ENCODE peak calls at places on chromosomes 11 and 22, in five cellular contexts. B is GM23338, M is SK-N-SH, K is PC-9, L is PC-3. S is an unnamed sample.

GRCh38 chr22:35604671-35605457 is 12.3 kb downstream of the MB start:
- DNase-seq in B (no peak), M (peak; percentile 73), K (peak; percentile 99), L (peak; percentile 49), S (no peak)

GRCh38 chr11:13440100-13440855 is 22.7 kb downstream of the BTBD10 start:
- DNase-seq in B (peak; percentile 54), M (peak; percentile 64), K (no peak), L (peak; percentile 79), S (peak; percentile 96)

GRCh38 chr11:127340438-127340837 is 339.9 kb upstream of the KIRREL3 start:
- DNase-seq in B (no peak), M (no peak), K (no peak), L (no peak), S (no peak)

GRCh38 chr11:101817536-101817935 is 97.3 kb upstream of the CEP126 start:
- DNase-seq in B (no peak), M (no peak), K (no peak), L (no peak), S (no peak)

GRCh38 chr22:30396871-30397655 is at the start of gene SEC14L2:
- DNase-seq in B (peak; percentile 85), M (peak; percentile 90), K (peak; percentile 40), L (peak; percentile 58), S (peak; percentile 84)

GRCh38 chr22:50672471-50673230 is at the start of gene SHANK3:
- DNase-seq in B (peak; percentile 42), M (peak; percentile 48), K (peak; percentile 22), L (no peak), S (no peak)

GRCh38 chr22:23565942-23566715 is 14.0 kb downstream of the IGLL1 start:
- DNase-seq in B (peak; percentile 35), M (peak; percentile 90), K (no peak), L (no peak), S (no peak)

GRCh38 chr11:6475936-6476335 is 2.2 kb upstream of the TRIM3 start:
- DNase-seq in B (peak; percentile 83), M (no peak), K (no peak), L (peak; percentile 48), S (peak; percentile 34)

GRCh38 chr22:45129703-45130524 is 33.8 kb upstream of the NUP50 start:
- DNase-seq in B (peak; percentile 22), M (no peak), K (no peak), L (no peak), S (no peak)

GRCh38 chr11:43392713-43393112 is 34.0 kb downstream of the TTC17 start:
- DNase-seq in B (no peak), M (no peak), K (no peak), L (no peak), S (no peak)

GRCh38 chr11:67379061-67380058 is 6.0 kb upstream of the CLCF1 start:
- DNase-seq in B (no peak), M (no peak), K (peak; percentile 79), L (peak; percentile 85), S (peak; percentile 94)

GRCh38 chr22:40541300-40541699 is 95.2 kb downstream of the MRTFA start:
- DNase-seq in B (no peak), M (no peak), K (no peak), L (peak; percentile 75), S (no peak)

GRCh38 chr11:21048626-21049025 is 379.2 kb downstream of the NELL1 start:
- DNase-seq in B (no peak), M (no peak), K (no peak), L (no peak), S (no peak)

GRCh38 chr22:25146311-25146710 is 53.3 kb upstream of the CRYBB3 start:
- DNase-seq in B (no peak), M (no peak), K (no peak), L (no peak), S (no peak)

GRCh38 chr11:88050247-88050646 is 125.0 kb downstream of the RAB38 start:
- DNase-seq in B (no peak), M (no peak), K (no peak), L (peak; percentile 70), S (no peak)

GRCh38 chr22:43923631-43924548 is at the start of gene PNPLA3:
- DNase-seq in B (peak; percentile 98), M (peak; percentile 99), K (peak; percentile 73), L (peak; percentile 66), S (peak; percentile 90)

GRCh38 chr11:131998020-131998419 is 627.6 kb downstream of the NTM start:
- DNase-seq in B (no peak), M (no peak), K (no peak), L (no peak), S (no peak)

GRCh38 chr11:133745791-133746190 is 99.5 kb downstream of the SPATA19 start:
- DNase-seq in B (no peak), M (no peak), K (no peak), L (no peak), S (no peak)

GRCh38 chr11:46275964-46276641 is 1.4 kb upstream of the CREB3L1 start:
- DNase-seq in B (no peak), M (no peak), K (peak; percentile 62), L (no peak), S (no peak)

GRCh38 chr11:115525600-115526006 is 21.4 kb upstream of the CADM1 start:
- DNase-seq in B (no peak), M (no peak), K (no peak), L (no peak), S (no peak)

GRCh38 chr11:93000511-93001476 is 31.3 kb downstream of the MTNR1B start:
- DNase-seq in B (no peak), M (peak; percentile 50), K (peak; percentile 83), L (peak; percentile 70), S (peak; percentile 82)

GRCh38 chr11:78809931-78810481 is 235.3 kb upstream of the NARS2 start:
- DNase-seq in B (no peak), M (peak; percentile 45), K (no peak), L (no peak), S (no peak)

GRCh38 chr11:36509265-36509664 is 807 bp downstream of the TRAF6 start:
- DNase-seq in B (peak; percentile 35), M (peak; percentile 34), K (peak; percentile 58), L (peak; percentile 33), S (peak; percentile 68)

GRCh38 chr22:33792837-33793236 is 127.4 kb downstream of the LARGE1 start:
- DNase-seq in B (no peak), M (no peak), K (no peak), L (no peak), S (peak; percentile 43)

GRCh38 chr22:33476716-33477115 is 418.5 kb upstream of the SYN3 start:
- DNase-seq in B (no peak), M (no peak), K (peak; percentile 55), L (peak; percentile 19), S (peak; percentile 60)

GRCh38 chr11:104451193-104451592 is 287.2 kb upstream of the PDGFD start:
- DNase-seq in B (peak; percentile 14), M (no peak), K (no peak), L (no peak), S (no peak)

GRCh38 chr22:46982635-46983034 is 220.2 kb downstream of the TBC1D22A start:
- DNase-seq in B (no peak), M (no peak), K (no peak), L (no peak), S (no peak)

GRCh38 chr22:50326959-50327710 is at the start of gene DENND6B:
- DNase-seq in B (peak; percentile 85), M (peak; percentile 97), K (peak; percentile 62), L (peak; percentile 76), S (peak; percentile 93)

GRCh38 chr11:2653930-2654739 is 45.7 kb downstream of the KCNQ1OT1 start:
- DNase-seq in B (no peak), M (peak; percentile 22), K (no peak), L (no peak), S (no peak)

GRCh38 chr11:15944460-15944859 is 411.9 kb downstream of the SOX6 start:
- DNase-seq in B (peak; percentile 6), M (no peak), K (no peak), L (no peak), S (no peak)

GRCh38 chr11:30197869-30198268 is 32.9 kb upstream of the FSHB start:
- DNase-seq in B (no peak), M (no peak), K (no peak), L (no peak), S (no peak)
- H3K9me2 ChIP-seq in B (no peaks in the 10 kb centered on the region), M (no peaks in the 10 kb centered on the region), K (no peaks in the 10 kb centered on the region), L (no peaks in the 10 kb centered on the region), S (no peaks in the 10 kb centered on the region)

GRCh38 chr22:48152154-48152775 is 1389.8 kb downstream of the TBC1D22A start:
- DNase-seq in B (no peak), M (no peak), K (no peak), L (no peak), S (no peak)
- H3K9me2 ChIP-seq in B (no peaks in the 10 kb centered on the region), M (no peaks in the 10 kb centered on the region), K (no peaks in the 10 kb centered on the region), L (no peaks in the 10 kb centered on the region), S (no peaks in the 10 kb centered on the region)

DNA sequence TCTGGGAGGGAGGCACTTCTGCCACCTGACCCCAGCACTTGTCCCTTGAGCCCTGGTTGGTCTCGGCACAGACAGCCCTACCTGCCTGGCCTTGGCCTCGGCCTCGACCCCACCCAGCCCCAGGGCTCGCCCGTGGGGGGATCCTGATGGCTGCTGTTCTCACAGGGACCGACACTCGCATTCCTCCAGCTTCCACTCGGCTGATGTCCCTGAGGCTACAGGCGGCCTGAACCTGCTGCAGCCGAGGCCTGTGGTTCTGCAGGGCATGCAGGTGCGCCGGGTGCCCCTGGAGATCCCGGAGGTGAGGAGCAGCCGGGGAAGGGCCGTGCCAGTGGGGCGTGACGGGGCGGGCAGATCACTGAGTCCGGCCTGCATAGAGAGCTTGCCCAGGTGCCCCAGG is 5.1 kb downstream of the PCNX3 start:
- DNase-seq in B (no peak), M (no peak), K (no peak), L (no peak), S (no peak)
- H3K9me2 ChIP-seq in B (no peaks in the 10 kb centered on the region), M (no peaks in the 10 kb centered on the region), K (no peaks in the 10 kb centered on the region), L (no peaks in the 10 kb centered on the region), S (no peaks in the 10 kb centered on the region)

GRCh38 chr11:73412308-73412707 is 36.1 kb downstream of the RELT start:
- DNase-seq in B (no peak), M (no peak), K (no peak), L (peak; percentile 55), S (no peak)
- H3K9me2 ChIP-seq in B (no peaks in the 10 kb centered on the region), M (no peaks in the 10 kb centered on the region), K (no peaks in the 10 kb centered on the region), L (no peaks in the 10 kb centered on the region), S (no peaks in the 10 kb centered on the region)

GRCh38 chr22:42565956-42566355 is 12.2 kb downstream of the SERHL2 start:
- DNase-seq in B (no peak), M (no peak), K (no peak), L (no peak), S (no peak)
- H3K9me2 ChIP-seq in B (no peaks in the 10 kb centered on the region), M (no peaks in the 10 kb centered on the region), K (no peaks in the 10 kb centered on the region), L (no peaks in the 10 kb centered on the region), S (no peaks in the 10 kb centered on the region)

GRCh38 chr22:20843501-20843900 is 15.1 kb downstream of the PI4KA start:
- DNase-seq in B (no peak), M (no peak), K (peak; percentile 74), L (peak; percentile 54), S (no peak)
- H3K9me2 ChIP-seq in B (no peaks in the 10 kb centered on the region), M (no peaks in the 10 kb centered on the region), K (no peaks in the 10 kb centered on the region), L (no peaks in the 10 kb centered on the region), S (no peaks in the 10 kb centered on the region)

S was measured in GM23248.